ENCODE peak calls at places on chromosome 3, in ten cellular contexts. T is esophagus muscularis mucosa, K is body of pancreas, G is fibroblast of pulmonary artery, X is heart right ventricle, A is GM13977, V is Panc1, P is transverse colon, Z is B cell, Q is neural progenitor cell. L is an unnamed sample.

GRCh38 chr3:174242311-174243041 is 616.7 kb upstream of the NAALADL2 start:
- DNase-seq in T (no peak), K (no peak), G (no peak), X (peak), A (no peak), V (no peak), P (no peak), Z (no peak), Q (no peak), L (no peak)

GRCh38 chr3:99504258-99504657 is 134.1 kb upstream of the COL8A1 start:
- DNase-seq in T (no peak), K (no peak), G (no peak), X (no peak), A (no peak), V (no peak), P (no peak), Z (no peak), Q (no peak), L (no peak)

GRCh38 chr3:38834110-38834509 is 18.1 kb upstream of the SCN10A start:
- DNase-seq in T (peak), K (peak), G (peak), X (peak), A (no peak), V (no peak), P (peak), Z (no peak), Q (peak), L (no peak)

GRCh38 chr3:33130144-33130543 is 16.3 kb downstream of the CRTAP start:
- DNase-seq in T (peak), K (no peak), G (no peak), X (no peak), A (no peak), V (no peak), P (no peak), Z (no peak), Q (no peak), L (no peak)

GRCh38 chr3:35946121-35946856 is 307.0 kb downstream of the ARPP21 start:
- DNase-seq in T (no peak), K (no peak), G (peak), X (no peak), A (peak), V (no peak), P (no peak), Z (no peak), Q (peak), L (no peak)

GRCh38 chr3:42498034-42498433 is 4.4 kb upstream of the VIPR1 start:
- DNase-seq in T (no peak), K (no peak), G (no peak), X (no peak), A (no peak), V (no peak), P (no peak), Z (no peak), Q (no peak), L (no peak)

GRCh38 chr3:50226888-50227389 is 9.1 kb upstream of the GNAI2 start:
- DNase-seq in T (no peak), K (no peak), G (peak), X (no peak), A (peak), V (no peak), P (peak), Z (peak), Q (no peak), L (no peak)

GRCh38 chr3:139301183-139301582 is 42.6 kb upstream of the MRPS22 start:
- DNase-seq in T (no peak), K (no peak), G (peak), X (no peak), A (no peak), V (no peak), P (no peak), Z (no peak), Q (no peak), L (no peak)

GRCh38 chr3:179510496-179510895 is 52.2 kb upstream of the ACTL6A start:
- DNase-seq in T (no peak), K (no peak), G (no peak), X (no peak), A (no peak), V (no peak), P (no peak), Z (no peak), Q (no peak), L (no peak)

GRCh38 chr3:69807674-69808073 is 68.4 kb downstream of the MITF start:
- DNase-seq in T (no peak), K (no peak), G (no peak), X (no peak), A (no peak), V (no peak), P (no peak), Z (no peak), Q (no peak), L (no peak)

GRCh38 chr3:15148614-15149013 is 49.7 kb upstream of the RBSN start:
- DNase-seq in T (no peak), K (peak), G (peak), X (no peak), A (no peak), V (no peak), P (no peak), Z (no peak), Q (peak), L (peak)

GRCh38 chr3:61381745-61382392 is 130.6 kb upstream of the FHIT start:
- DNase-seq in T (no peak), K (no peak), G (peak), X (no peak), A (peak), V (no peak), P (no peak), Z (no peak), Q (peak), L (no peak)

GRCh38 chr3:7953449-7954015 is 548.1 kb upstream of the LMCD1 start:
- DNase-seq in T (no peak), K (no peak), G (no peak), X (no peak), A (no peak), V (no peak), P (no peak), Z (no peak), Q (no peak), L (no peak)

GRCh38 chr3:122415104-122415744 is 638 bp downstream of the WDR5B start:
- DNase-seq in T (no peak), K (peak), G (peak), X (peak), A (peak), V (no peak), P (peak), Z (peak), Q (peak), L (no peak)

GRCh38 chr3:81580399-81580798 is 181.0 kb downstream of the GBE1 start:
- DNase-seq in T (no peak), K (no peak), G (no peak), X (peak), A (no peak), V (no peak), P (no peak), Z (no peak), Q (peak), L (no peak)

GRCh38 chr3:43695443-43695842 is 4.7 kb downstream of the ABHD5 start:
- DNase-seq in T (no peak), K (no peak), G (peak), X (no peak), A (no peak), V (no peak), P (no peak), Z (no peak), Q (no peak), L (no peak)

GRCh38 chr3:7075901-7076300 is 215.0 kb downstream of the GRM7 start:
- DNase-seq in T (no peak), K (no peak), G (no peak), X (no peak), A (no peak), V (no peak), P (no peak), Z (no peak), Q (no peak), L (no peak)

GRCh38 chr3:27643355-27643754 is 78.8 kb downstream of the EOMES start:
- DNase-seq in T (no peak), K (no peak), G (no peak), X (no peak), A (no peak), V (no peak), P (no peak), Z (no peak), Q (no peak), L (no peak)

GRCh38 chr3:158847466-158847849 is 45.6 kb downstream of the MFSD1 start:
- DNase-seq in T (no peak), K (no peak), G (peak), X (no peak), A (no peak), V (no peak), P (no peak), Z (no peak), Q (no peak), L (no peak)

GRCh38 chr3:10248984-10249748 is 907 bp downstream of the TATDN2 start:
- DNase-seq in T (no peak), K (peak), G (no peak), X (no peak), A (peak), V (no peak), P (peak), Z (peak), Q (peak), L (peak)

GRCh38 chr3:70501596-70501995 is 189.2 kb upstream of the MDFIC2 start:
- DNase-seq in T (no peak), K (no peak), G (no peak), X (no peak), A (no peak), V (no peak), P (no peak), Z (no peak), Q (no peak), L (no peak)

GRCh38 chr3:56347219-56347871 is 120.9 kb downstream of the ERC2 start:
- DNase-seq in T (no peak), K (peak), G (peak), X (peak), A (peak), V (no peak), P (peak), Z (no peak), Q (peak), L (peak)

GRCh38 chr3:16883057-16883725 is 1.6 kb upstream of the PLCL2 start:
- DNase-seq in T (no peak), K (no peak), G (no peak), X (no peak), A (no peak), V (no peak), P (no peak), Z (no peak), Q (peak), L (no peak)

GRCh38 chr3:63092545-63092944 is 185.6 kb upstream of the SYNPR start:
- DNase-seq in T (no peak), K (no peak), G (no peak), X (no peak), A (no peak), V (no peak), P (no peak), Z (no peak), Q (peak), L (no peak)

GRCh38 chr3:106034313-106034712 is 165.5 kb upstream of the CBLB start:
- DNase-seq in T (no peak), K (no peak), G (no peak), X (no peak), A (no peak), V (no peak), P (no peak), Z (no peak), Q (no peak), L (no peak)

GRCh38 chr3:106829206-106829605 is 548.0 kb upstream of the CCDC54 start:
- DNase-seq in T (no peak), K (no peak), G (peak), X (no peak), A (no peak), V (no peak), P (no peak), Z (no peak), Q (peak), L (no peak)

GRCh38 chr3:194485876-194486539 is 794 bp downstream of the ATP13A3 start:
- DNase-seq in T (peak), K (peak), G (peak), X (peak), A (peak), V (no peak), P (peak), Z (peak), Q (peak), L (no peak)

GRCh38 chr3:35721628-35722027 is 82.3 kb downstream of the ARPP21 start:
- DNase-seq in T (no peak), K (no peak), G (no peak), X (no peak), A (no peak), V (no peak), P (no peak), Z (no peak), Q (no peak), L (no peak)

GRCh38 chr3:106337116-106337515 is 468.3 kb upstream of the CBLB start:
- DNase-seq in T (no peak), K (no peak), G (no peak), X (no peak), A (no peak), V (no peak), P (no peak), Z (no peak), Q (no peak), L (no peak)

GRCh38 chr3:171841620-171842000 is 1.5 kb upstream of the TMEM212 start:
- DNase-seq in T (no peak), K (no peak), G (peak), X (no peak), A (no peak), V (no peak), P (no peak), Z (no peak), Q (no peak), L (no peak)

GRCh38 chr3:171844873-171845272 is 1.7 kb downstream of the TMEM212 start:
- DNase-seq in T (no peak), K (no peak), G (no peak), X (no peak), A (no peak), V (no peak), P (no peak), Z (no peak), Q (no peak), L (no peak)

GRCh38 chr3:171840484-171840830 is 2.7 kb upstream of the TMEM212 start:
- DNase-seq in T (no peak), K (no peak), G (no peak), X (no peak), A (no peak), V (no peak), P (no peak), Z (no peak), Q (no peak), L (no peak)

GRCh38 chr3:171840831-171841619 is 2.1 kb upstream of the TMEM212 start:
- DNase-seq in T (no peak), K (no peak), G (no peak), X (no peak), A (no peak), V (no peak), P (no peak), Z (no peak), Q (no peak), L (no peak)

GRCh38 chr3:171842864-171843511 is at the start of gene TMEM212:
- DNase-seq in T (no peak), K (no peak), G (peak), X (no peak), A (no peak), V (no peak), P (no peak), Z (no peak), Q (peak), L (no peak)
- TF ChIP-seq CTCF in T (no peak), K (no peak), G (no peak), X (no peak), A (no peak), V (no peak), P (no peak), Z (no peak), Q (no peak), L (no peak)

DNA sequence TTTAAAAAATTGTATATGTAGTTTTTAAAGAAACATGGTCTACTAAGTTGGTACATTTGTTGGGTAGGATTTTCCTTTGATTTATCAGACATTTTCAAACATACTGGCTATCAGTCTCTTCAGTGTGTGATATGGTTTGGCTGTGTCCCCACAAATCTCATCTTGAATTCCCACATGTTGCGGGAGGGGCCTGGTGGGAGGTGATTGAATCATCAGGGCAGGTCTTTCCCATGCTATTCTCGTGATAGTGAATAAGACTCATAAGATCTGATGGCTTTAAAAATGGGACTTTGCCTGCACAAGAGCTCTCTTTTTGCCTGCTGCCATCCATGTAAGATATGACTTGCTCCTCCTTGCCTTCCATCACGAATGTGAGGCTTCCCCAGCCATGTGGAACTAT is 121.9 kb downstream of the ABI3BP start:
- DNase-seq in T (no peak), K (no peak), G (no peak), X (no peak), A (no peak), V (no peak), P (no peak), Z (no peak), Q (no peak), L (no peak)
- TF ChIP-seq CTCF in T (no peak), K (no peak), G (no peak), X (no peak), A (no peak), V (no peak), P (no peak), Z (no peak), Q (no peak), L (no peak)

DNA sequence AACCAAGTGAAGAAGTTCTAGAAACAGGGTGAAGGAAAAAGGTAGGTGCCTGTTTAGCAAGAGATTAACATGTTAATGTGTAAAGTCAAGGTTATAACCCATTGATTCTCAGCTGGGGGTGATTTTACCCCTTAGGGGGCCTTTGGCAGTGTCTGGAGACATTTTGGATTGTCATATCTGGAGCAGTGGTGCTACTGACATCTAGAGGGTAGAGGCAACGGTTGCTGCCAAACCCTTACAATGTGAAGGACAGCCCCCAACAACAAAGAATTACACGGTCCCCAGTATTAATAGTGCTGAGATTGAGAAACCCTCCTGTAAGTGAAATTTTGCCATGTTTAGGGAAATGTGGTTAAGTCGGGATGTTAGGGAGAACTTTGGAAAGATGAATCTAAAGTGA is 74.7 kb downstream of the CRYBG3 start:
- DNase-seq in T (no peak), K (no peak), G (no peak), X (no peak), A (no peak), V (no peak), P (no peak), Z (no peak), Q (no peak), L (no peak)
- TF ChIP-seq CTCF in T (no peak), K (no peak), G (no peak), X (no peak), A (peak), V (peak), P (no peak), Z (no peak), Q (no peak), L (no peak)

GRCh38 chr3:190302209-190302885 is 19.9 kb downstream of the CLDN1 start:
- DNase-seq in T (no peak), K (no peak), G (peak), X (no peak), A (no peak), V (no peak), P (no peak), Z (no peak), Q (no peak), L (no peak)
- TF ChIP-seq CTCF in T (no peak), K (no peak), G (no peak), X (no peak), A (no peak), V (no peak), P (no peak), Z (no peak), Q (no peak), L (no peak)

DNA sequence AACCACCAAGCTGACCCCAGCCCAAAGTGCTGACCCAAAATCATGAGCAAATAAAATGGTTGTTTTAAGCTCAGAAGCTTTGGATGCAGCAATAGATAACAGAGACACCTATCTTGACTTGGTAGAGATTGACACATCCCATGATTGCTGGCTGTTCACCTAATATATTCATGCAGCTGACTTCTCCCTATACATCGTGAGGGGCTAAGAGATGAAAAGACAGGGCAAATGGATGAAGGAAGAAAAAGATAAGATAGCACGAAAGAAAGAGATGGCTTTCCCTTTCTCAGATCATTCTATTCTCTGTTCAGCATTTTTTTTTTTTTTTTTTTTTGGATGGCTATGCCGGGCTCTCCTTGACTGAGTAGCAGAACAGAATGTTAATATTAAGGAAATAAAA is 141.5 kb upstream of the ADAMTS9 start:
- DNase-seq in T (no peak), K (no peak), G (no peak), X (no peak), A (no peak), V (no peak), P (no peak), Z (no peak), Q (no peak), L (no peak)
- TF ChIP-seq CTCF in T (no peak), K (no peak), G (no peak), X (no peak), A (no peak), V (no peak), P (no peak), Z (no peak), Q (no peak), L (no peak)

L was measured in glutamatergic neuron.